ENCODE peak calls at places on chromosomes 12 and 14, in four cellular contexts. One of them, this sample, is unnamed.

GRCh38 chr12:13038491-13039161 is 5.6 kb upstream of the FAM234B start:
- DNase-seq in body of pancreas: no peak
- DNase-seq in A549: no peak
- DNase-seq in heart left ventricle: no peak
- DNase-seq in this sample: no peak

GRCh38 chr12:83474369-83474768 is 787.7 kb downstream of the TMTC2 start:
- DNase-seq in body of pancreas: no peak
- DNase-seq in A549: no peak
- DNase-seq in heart left ventricle: no peak
- DNase-seq in this sample: no peak

GRCh38 chr14:34420547-34421150 is 41.4 kb downstream of the SPTSSA start:
- DNase-seq in body of pancreas: no peak
- DNase-seq in A549: no peak
- DNase-seq in heart left ventricle: no peak
- DNase-seq in this sample: no peak

GRCh38 chr14:32696325-32697101 is 242.2 kb upstream of the NPAS3 start:
- DNase-seq in body of pancreas: no peak
- DNase-seq in A549: no peak
- DNase-seq in heart left ventricle: no peak
- DNase-seq in this sample: no peak

GRCh38 chr14:92877757-92878431 is 45.1 kb upstream of the CHGA start:
- DNase-seq in body of pancreas: peak; percentile 90
- DNase-seq in A549: no peak
- DNase-seq in heart left ventricle: peak; percentile 44
- DNase-seq in this sample: no peak

GRCh38 chr14:79037593-79037992 is 867.4 kb downstream of the NRXN3 start:
- DNase-seq in body of pancreas: peak; percentile 12
- DNase-seq in A549: no peak
- DNase-seq in heart left ventricle: no peak
- DNase-seq in this sample: no peak

GRCh38 chr12:63098851-63099250 is 52.1 kb downstream of the AVPR1A start:
- DNase-seq in body of pancreas: no peak
- DNase-seq in A549: peak; percentile 8
- DNase-seq in heart left ventricle: no peak
- DNase-seq in this sample: no peak

GRCh38 chr12:63915105-63915830 is 70.8 kb downstream of the SRGAP1 start:
- DNase-seq in body of pancreas: no peak
- DNase-seq in A549: peak; percentile 58
- DNase-seq in heart left ventricle: no peak
- DNase-seq in this sample: no peak

GRCh38 chr14:77002889-77003288 is 25.6 kb downstream of the IRF2BPL start:
- DNase-seq in body of pancreas: no peak
- DNase-seq in A549: no peak
- DNase-seq in heart left ventricle: no peak
- DNase-seq in this sample: no peak

GRCh38 chr12:132178801-132179401 is 34.6 kb downstream of the NOC4L start:
- DNase-seq in body of pancreas: no peak
- DNase-seq in A549: no peak
- DNase-seq in heart left ventricle: no peak
- DNase-seq in this sample: no peak

GRCh38 chr14:98137626-98138025 is 1134.4 kb downstream of the BCL11B start:
- DNase-seq in body of pancreas: no peak
- DNase-seq in A549: no peak
- DNase-seq in heart left ventricle: no peak
- DNase-seq in this sample: no peak

GRCh38 chr12:129607293-129607692 is 296.5 kb downstream of the TMEM132D start:
- DNase-seq in body of pancreas: no peak
- DNase-seq in A549: no peak
- DNase-seq in heart left ventricle: no peak
- DNase-seq in this sample: no peak

GRCh38 chr12:88638956-88639355 is 58.7 kb upstream of the KITLG start:
- DNase-seq in body of pancreas: no peak
- DNase-seq in A549: no peak
- DNase-seq in heart left ventricle: no peak
- DNase-seq in this sample: no peak

GRCh38 chr14:76267322-76268012 is 108.5 kb upstream of the ESRRB start:
- DNase-seq in body of pancreas: peak; percentile 65
- DNase-seq in A549: no peak
- DNase-seq in heart left ventricle: peak; percentile 66
- DNase-seq in this sample: peak; percentile 36

GRCh38 chr14:104701383-104702076 is 12.1 kb downstream of the INF2 start:
- DNase-seq in body of pancreas: no peak
- DNase-seq in A549: no peak
- DNase-seq in heart left ventricle: no peak
- DNase-seq in this sample: no peak

GRCh38 chr14:24806061-24806678 is 172.2 kb upstream of the GZMB start:
- DNase-seq in body of pancreas: peak; percentile 84
- DNase-seq in A549: peak; percentile 17
- DNase-seq in heart left ventricle: peak; percentile 66
- DNase-seq in this sample: no peak

GRCh38 chr12:120012067-120012621 is 23.1 kb downstream of the BICDL1 start:
- DNase-seq in body of pancreas: no peak
- DNase-seq in A549: peak; percentile 67
- DNase-seq in heart left ventricle: no peak
- DNase-seq in this sample: no peak

GRCh38 chr12:129531004-129531403 is 372.8 kb downstream of the TMEM132D start:
- DNase-seq in body of pancreas: peak; percentile 54
- DNase-seq in A549: no peak
- DNase-seq in heart left ventricle: no peak
- DNase-seq in this sample: no peak

GRCh38 chr12:110120878-110121277 is 3.3 kb upstream of the IFT81 start:
- DNase-seq in body of pancreas: no peak
- DNase-seq in A549: no peak
- DNase-seq in heart left ventricle: no peak
- DNase-seq in this sample: no peak

GRCh38 chr14:101004954-101005353 is 101.4 kb upstream of the RTL1 start:
- DNase-seq in body of pancreas: no peak
- DNase-seq in A549: no peak
- DNase-seq in heart left ventricle: no peak
- DNase-seq in this sample: no peak

GRCh38 chr14:99821519-99822165 is 28.4 kb downstream of the EML1 start:
- DNase-seq in body of pancreas: no peak
- DNase-seq in A549: no peak
- DNase-seq in heart left ventricle: no peak
- DNase-seq in this sample: no peak

GRCh38 chr12:71243375-71243774 is 85.6 kb upstream of the TSPAN8 start:
- DNase-seq in body of pancreas: no peak
- DNase-seq in A549: no peak
- DNase-seq in heart left ventricle: no peak
- DNase-seq in this sample: no peak

GRCh38 chr12:26646571-26646970 is 186.4 kb downstream of the ITPR2 start:
- DNase-seq in body of pancreas: no peak
- DNase-seq in A549: no peak
- DNase-seq in heart left ventricle: no peak
- DNase-seq in this sample: no peak

GRCh38 chr12:6979453-6979852 is 8.7 kb downstream of the EMG1 start:
- DNase-seq in body of pancreas: no peak
- DNase-seq in A549: no peak
- DNase-seq in heart left ventricle: no peak
- DNase-seq in this sample: no peak

GRCh38 chr12:104680070-104680469 is 223.3 kb downstream of the CHST11 start:
- DNase-seq in body of pancreas: no peak
- DNase-seq in A549: no peak
- DNase-seq in heart left ventricle: no peak
- DNase-seq in this sample: no peak

GRCh38 chr12:52151859-52152783 is 39.7 kb downstream of the KRT80 start:
- DNase-seq in body of pancreas: peak; percentile 81
- DNase-seq in A549: peak; percentile 75
- DNase-seq in heart left ventricle: peak; percentile 61
- DNase-seq in this sample: peak; percentile 25
- TF ChIP-seq POLR2A in body of pancreas: peak; percentile 11
- TF ChIP-seq POLR2A in A549: peak; percentile 28
- TF ChIP-seq POLR2A in heart left ventricle: peak; percentile 36
- TF ChIP-seq POLR2A in this sample: no peak

DNA sequence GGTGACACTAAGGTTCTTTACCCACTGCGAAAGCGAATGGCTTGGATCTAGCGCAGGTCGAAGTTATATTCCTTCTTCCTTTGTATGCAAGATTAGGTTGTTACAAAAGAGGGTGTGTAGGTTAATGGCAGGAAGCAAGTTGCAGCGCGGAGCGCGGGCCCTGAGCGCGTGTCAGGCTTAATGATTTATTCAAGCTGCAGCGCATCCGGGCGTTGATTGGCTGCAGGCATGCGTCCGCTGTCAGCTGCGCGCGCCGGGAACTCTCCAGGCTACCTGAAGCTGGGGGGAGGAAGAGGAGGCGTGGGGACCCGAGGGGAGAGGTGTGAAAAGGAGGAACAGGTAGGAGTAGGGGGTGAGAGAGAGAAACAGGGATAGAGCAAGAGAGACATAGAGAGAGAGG is 7.4 kb downstream of the ASCL1 start:
- DNase-seq in body of pancreas: no peak
- DNase-seq in A549: peak; percentile 33
- DNase-seq in heart left ventricle: no peak
- DNase-seq in this sample: no peak
- H3K4me3 ChIP-seq in body of pancreas: no peak overlapping the region
- H3K4me3 ChIP-seq in A549: peak overlapping the region; percentile 27
- H3K4me3 ChIP-seq in heart left ventricle: no peak overlapping the region
- H3K4me3 ChIP-seq in this sample: no peak overlapping the region

GRCh38 chr12:95858451-95859343 is at the start of gene SNRPF:
- DNase-seq in body of pancreas: peak; percentile 96
- DNase-seq in A549: peak; percentile 100
- DNase-seq in heart left ventricle: peak; percentile 93
- DNase-seq in this sample: peak; percentile 94
- TF ChIP-seq POLR2A in body of pancreas: peak; percentile 61
- TF ChIP-seq POLR2A in A549: peak; percentile 74
- TF ChIP-seq POLR2A in heart left ventricle: peak; percentile 53
- TF ChIP-seq POLR2A in this sample: no peak

GRCh38 chr14:71553779-71554178 is 378.4 kb upstream of the RGS6 start:
- DNase-seq in body of pancreas: no peak
- DNase-seq in A549: no peak
- DNase-seq in heart left ventricle: no peak
- DNase-seq in this sample: no peak

GRCh38 chr14:71554323-71554722 is 377.9 kb upstream of the RGS6 start:
- DNase-seq in body of pancreas: no peak
- DNase-seq in A549: no peak
- DNase-seq in heart left ventricle: no peak
- DNase-seq in this sample: no peak

GRCh38 chr14:71556730-71557129 is 375.5 kb upstream of the RGS6 start:
- DNase-seq in body of pancreas: no peak
- DNase-seq in A549: no peak
- DNase-seq in heart left ventricle: no peak
- DNase-seq in this sample: no peak

GRCh38 chr14:71554959-71555612 is 377.1 kb upstream of the RGS6 start:
- DNase-seq in body of pancreas: no peak
- DNase-seq in A549: no peak
- DNase-seq in heart left ventricle: no peak
- DNase-seq in this sample: no peak

DNA sequence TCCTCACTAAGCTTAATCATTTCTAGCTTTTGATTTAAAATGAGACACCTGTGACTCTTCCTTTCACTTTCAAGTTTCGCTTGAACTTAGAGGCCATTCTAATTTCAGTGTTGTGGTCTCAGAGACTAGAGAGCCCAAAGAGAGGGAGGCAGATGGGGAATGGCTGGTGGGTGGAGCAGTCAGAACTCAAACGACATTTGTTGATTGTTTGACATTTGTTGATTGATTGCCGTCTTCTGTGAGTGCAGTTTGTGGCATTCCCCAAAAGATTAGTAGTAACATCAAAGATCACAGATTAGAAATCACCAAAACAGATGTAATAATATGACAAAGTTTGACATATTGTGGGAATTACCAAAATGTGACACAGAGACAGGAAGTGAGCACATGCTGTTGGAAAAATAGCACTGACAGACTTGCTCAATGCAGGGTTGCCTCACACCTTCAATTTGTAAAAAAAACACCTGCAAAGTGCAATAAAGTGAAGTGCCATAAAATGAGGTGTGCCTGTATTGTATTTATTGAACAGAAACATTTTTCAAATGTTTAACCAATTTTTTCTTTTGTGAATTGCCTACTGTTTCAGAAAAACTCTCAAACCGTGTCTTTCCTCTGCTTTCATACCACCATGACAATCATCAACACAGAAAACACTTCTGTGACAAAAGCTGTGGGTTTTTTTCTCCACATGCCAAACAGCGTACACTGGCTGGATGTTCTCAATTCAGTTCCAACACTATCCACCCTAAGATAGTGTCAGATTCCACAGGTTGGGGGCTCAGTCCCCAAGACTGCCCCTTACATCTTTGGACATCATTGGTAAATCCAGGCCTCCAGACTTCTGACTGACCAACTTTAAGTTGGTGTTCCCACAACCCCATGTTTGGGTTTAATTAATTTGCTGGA is 376.3 kb upstream of the RGS6 start:
- DNase-seq in body of pancreas: no peak
- DNase-seq in A549: no peak
- DNase-seq in heart left ventricle: no peak
- DNase-seq in this sample: no peak
- H3K4me3 ChIP-seq in body of pancreas: no peak overlapping the region
- H3K4me3 ChIP-seq in A549: no peak overlapping the region
- H3K4me3 ChIP-seq in heart left ventricle: no peak overlapping the region
- H3K4me3 ChIP-seq in this sample: no peak overlapping the region

GRCh38 chr12:108560752-108561719 is at the start of gene SART3:
- DNase-seq in body of pancreas: peak; percentile 74
- DNase-seq in A549: peak; percentile 92
- DNase-seq in heart left ventricle: peak; percentile 74
- DNase-seq in this sample: peak; percentile 49
- TF ChIP-seq POLR2A in body of pancreas: peak; percentile 68
- TF ChIP-seq POLR2A in A549: peak; percentile 82
- TF ChIP-seq POLR2A in heart left ventricle: peak; percentile 47
- TF ChIP-seq POLR2A in this sample: no peak

DNA sequence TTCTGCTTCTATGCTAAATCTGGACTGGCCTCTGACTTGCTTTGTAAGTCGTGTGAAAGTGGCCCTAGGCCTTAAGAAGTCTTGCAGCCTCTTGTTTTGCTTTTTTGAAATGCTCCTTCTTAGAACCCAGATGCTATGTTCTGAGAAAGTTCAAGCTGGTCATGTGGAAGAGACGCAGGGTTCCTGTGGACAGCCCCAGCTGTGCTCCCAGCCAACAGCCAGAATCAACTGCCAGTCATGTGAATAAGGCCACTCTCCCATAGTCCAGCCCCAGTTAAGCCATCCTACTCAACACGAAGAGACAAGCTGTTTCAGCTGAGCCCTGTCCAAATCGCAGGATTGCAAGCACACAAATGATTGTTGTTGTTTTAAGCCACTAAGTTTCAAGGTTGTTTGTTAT is 37.3 kb upstream of the TBPL2 start:
- DNase-seq in body of pancreas: peak; percentile 82
- DNase-seq in A549: no peak
- DNase-seq in heart left ventricle: peak; percentile 53
- DNase-seq in this sample: no peak
- H3K4me3 ChIP-seq in body of pancreas: no peak overlapping the region
- H3K4me3 ChIP-seq in A549: no peak overlapping the region
- H3K4me3 ChIP-seq in heart left ventricle: no peak overlapping the region
- H3K4me3 ChIP-seq in this sample: no peak overlapping the region

GRCh38 chr12:89862511-89863331 is 154.1 kb upstream of the ATP2B1 start:
- DNase-seq in body of pancreas: no peak
- DNase-seq in A549: no peak
- DNase-seq in heart left ventricle: peak; percentile 42
- DNase-seq in this sample: peak; percentile 22
- TF ChIP-seq POLR2A in body of pancreas: no peak
- TF ChIP-seq POLR2A in A549: no peak
- TF ChIP-seq POLR2A in heart left ventricle: no peak
- TF ChIP-seq POLR2A in this sample: no peak

GRCh38 chr12:47214001-47214619 is 134.4 kb upstream of the AMIGO2 start:
- DNase-seq in body of pancreas: no peak
- DNase-seq in A549: no peak
- DNase-seq in heart left ventricle: no peak
- DNase-seq in this sample: no peak
- H3K4me3 ChIP-seq in body of pancreas: no peak overlapping the region
- H3K4me3 ChIP-seq in A549: no peak overlapping the region
- H3K4me3 ChIP-seq in heart left ventricle: no peak overlapping the region
- H3K4me3 ChIP-seq in this sample: no peak overlapping the region

GRCh38 chr12:56488041-56488955 is at the start of gene GLS2:
- DNase-seq in body of pancreas: peak; percentile 86
- DNase-seq in A549: peak; percentile 69
- DNase-seq in heart left ventricle: peak; percentile 78
- DNase-seq in this sample: peak; percentile 41
- TF ChIP-seq POLR2A in body of pancreas: peak; percentile 90
- TF ChIP-seq POLR2A in A549: peak; percentile 10
- TF ChIP-seq POLR2A in heart left ventricle: no peak
- TF ChIP-seq POLR2A in this sample: no peak